ENCODE peak calls at places on chromosomes 2 and 18, in eight cellular contexts. E is GM23338, Z is hepatocyte, M is tibial artery, H is cardiac fibroblast, V is OCI-LY7, Y is GM10248, L is BJ. C is an unnamed sample.

GRCh38 chr2:234447963-234448362 is 48.9 kb downstream of the ARL4C start:
- DNase-seq in E (no peak), Z (no peak), M (no peak), H (no peak), V (no peak), Y (no peak), L (no peak), C (no peak)

GRCh38 chr2:215590353-215590752 is 154.5 kb upstream of the FN1 start:
- DNase-seq in E (no peak), Z (no peak), M (no peak), H (peak), V (no peak), Y (no peak), L (no peak), C (no peak)

GRCh38 chr18:79511671-79512301 is 116.1 kb downstream of the NFATC1 start:
- DNase-seq in E (no peak), Z (no peak), M (peak), H (no peak), V (no peak), Y (no peak), L (no peak), C (no peak)

GRCh38 chr2:215553946-215554345 is 118.1 kb upstream of the FN1 start:
- DNase-seq in E (peak), Z (no peak), M (no peak), H (peak), V (peak), Y (no peak), L (no peak), C (no peak)

GRCh38 chr2:173488861-173489260 is 134.2 kb downstream of the CDCA7 start:
- DNase-seq in E (no peak), Z (no peak), M (no peak), H (peak), V (no peak), Y (no peak), L (no peak), C (no peak)

GRCh38 chr2:234488913-234489451 is 7.9 kb downstream of the ARL4C start:
- DNase-seq in E (no peak), Z (no peak), M (no peak), H (no peak), V (peak), Y (peak), L (no peak), C (no peak)

GRCh38 chr2:109558076-109558882 is 55.5 kb downstream of the SEPTIN10 start:
- DNase-seq in E (peak), Z (peak), M (no peak), H (peak), V (no peak), Y (no peak), L (peak), C (no peak)

GRCh38 chr2:181457121-181457740 is at the start of gene ITGA4:
- DNase-seq in E (peak), Z (peak), M (peak), H (peak), V (peak), Y (peak), L (no peak), C (no peak)

GRCh38 chr2:173054466-173054865 is 21.2 kb upstream of the MAP3K20 start:
- DNase-seq in E (no peak), Z (no peak), M (no peak), H (no peak), V (no peak), Y (no peak), L (no peak), C (no peak)

DNA sequence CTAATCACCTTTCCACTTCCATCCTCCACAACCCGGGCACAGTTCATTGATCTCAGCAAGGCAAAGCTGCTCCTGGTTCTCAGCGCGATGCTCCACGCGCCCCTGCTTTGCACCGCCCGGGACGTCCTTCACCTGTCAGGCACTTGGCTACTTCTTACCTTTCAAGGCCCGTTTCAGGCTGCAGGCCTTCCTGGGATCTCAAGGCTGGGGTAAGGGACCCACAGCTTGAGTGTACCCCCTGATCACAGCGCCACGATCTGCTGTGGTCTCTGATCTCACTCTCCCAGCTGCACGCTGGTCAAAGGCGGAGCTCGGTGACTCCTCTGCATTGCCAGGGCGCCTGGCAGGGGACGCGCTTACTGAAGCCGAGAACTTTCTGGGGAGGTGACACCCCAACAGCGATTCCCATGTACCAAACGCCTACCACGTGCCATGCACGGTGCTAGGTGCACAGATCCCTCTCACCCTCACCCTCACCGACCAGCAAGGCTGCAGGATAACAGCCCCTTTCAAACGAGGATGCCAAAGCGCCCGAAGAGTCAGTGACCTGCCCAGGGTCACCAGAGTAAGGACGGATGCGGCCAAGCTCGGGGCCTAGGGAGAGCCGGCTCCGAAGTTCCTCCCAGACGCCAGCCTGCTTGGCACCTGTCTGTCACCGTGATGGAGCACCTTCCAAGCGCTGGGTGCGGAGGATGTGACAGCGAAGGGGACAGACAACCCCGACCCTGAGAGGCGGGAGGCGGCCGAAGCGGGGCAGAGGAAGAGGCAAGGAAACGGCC is 818 bp downstream of the ITGB1BP1 start:
- DNase-seq in E (peak), Z (peak), M (peak), H (peak), V (peak), Y (peak), L (no peak), C (no peak)
- TF ChIP-seq CTCF in E (no peak), Z (no peak), M (no peak), H (no peak), V (peak), Y (no peak), L (peak), C (no peak)

GRCh38 chr2:86105252-86105968 is at the start of gene POLR1A:
- DNase-seq in E (peak), Z (peak), M (peak), H (peak), V (peak), Y (peak), L (peak), C (peak)
- TF ChIP-seq CTCF in E (no peak), Z (no peak), M (peak), H (no peak), V (no peak), Y (no peak), L (no peak), C (no peak)

GRCh38 chr2:16348821-16349515 is 316.7 kb downstream of the CYRIA start:
- DNase-seq in E (no peak), Z (no peak), M (no peak), H (no peak), V (no peak), Y (no peak), L (no peak), C (no peak)

GRCh38 chr2:16351541-16351940 is 314.1 kb downstream of the CYRIA start:
- DNase-seq in E (no peak), Z (no peak), M (no peak), H (no peak), V (no peak), Y (no peak), L (no peak), C (no peak)

GRCh38 chr2:16350211-16350610 is 315.4 kb downstream of the CYRIA start:
- DNase-seq in E (no peak), Z (no peak), M (no peak), H (no peak), V (no peak), Y (no peak), L (no peak), C (no peak)

GRCh38 chr2:16351137-16351536 is 314.5 kb downstream of the CYRIA start:
- DNase-seq in E (no peak), Z (no peak), M (no peak), H (no peak), V (no peak), Y (no peak), L (no peak), C (no peak)

GRCh38 chr2:16349811-16350210 is 315.8 kb downstream of the CYRIA start:
- DNase-seq in E (no peak), Z (no peak), M (no peak), H (no peak), V (no peak), Y (no peak), L (no peak), C (no peak)
- TF ChIP-seq CTCF in E (no peak), Z (no peak), M (no peak), H (no peak), V (no peak), Y (no peak), L (no peak), C (no peak)

GRCh38 chr2:166314022-166314759 is 61.6 kb downstream of the SCN9A start:
- DNase-seq in E (no peak), Z (no peak), M (no peak), H (peak), V (no peak), Y (no peak), L (peak), C (peak)
- TF ChIP-seq CTCF in E (no peak), Z (no peak), M (no peak), H (no peak), V (no peak), Y (no peak), L (no peak), C (no peak)

GRCh38 chr2:72826156-72826477 is 284 bp upstream of the EXOC6B start:
- DNase-seq in E (no peak), Z (no peak), M (no peak), H (no peak), V (no peak), Y (no peak), L (no peak), C (no peak)
- TF ChIP-seq CTCF in E (no peak), Z (no peak), M (no peak), H (no peak), V (no peak), Y (no peak), L (no peak), C (no peak)